ENCODE peak calls at places on chromosomes 16 and 17, in six cellular contexts. R, B, W, H, K and N are unnamed samples.

GRCh38 chr17:74803388-74803930 is 27.3 kb upstream of the NAT9 start:
- DNase-seq in K (no peak), B (no peak), W (no peak), H (no peak), R (no peak), N (no peak)

GRCh38 chr17:41382396-41382795 is 290 bp upstream of the KRT34 start:
- DNase-seq in K (no peak), H (no peak), R (no peak), B (no peak), W (no peak), N (no peak)

GRCh38 chr16:88688013-88688778 is 1.9 kb upstream of the SNAI3 start:
- DNase-seq in B (no peak), R (no peak), K (no peak), H (no peak), W (peak), N (no peak)

GRCh38 chr16:10584956-10585561 is 4.7 kb upstream of the EMP2 start:
- DNase-seq in K (no peak), B (no peak), H (no peak), W (no peak), R (no peak), N (no peak)

GRCh38 chr16:6804461-6804860 is 528.2 kb upstream of the RBFOX1 start:
- DNase-seq in H (no peak), W (no peak), R (no peak), K (no peak), B (no peak), N (no peak)

GRCh38 chr16:27508476-27508875 is 41.2 kb downstream of the GTF3C1 start:
- DNase-seq in B (no peak), H (no peak), K (no peak), R (no peak), W (no peak), N (no peak)

GRCh38 chr16:4263504-4264436 is 9.1 kb downstream of the TFAP4 start:
- DNase-seq in B (no peak), H (no peak), R (no peak), W (peak), K (no peak), N (no peak)

GRCh38 chr16:69564845-69565610 is 738 bp upstream of the NFAT5 start:
- DNase-seq in W (no peak), B (no peak), H (no peak), R (no peak), K (no peak), N (no peak)

GRCh38 chr16:1102921-1103648 is 7.0 kb upstream of the C1QTNF8 start:
- DNase-seq in H (no peak), B (peak), R (peak), W (no peak), K (peak), N (peak)

GRCh38 chr16:85484337-85485295 is 128.5 kb upstream of the GSE1 start:
- DNase-seq in R (no peak), B (no peak), W (no peak), H (no peak), K (no peak), N (no peak)

GRCh38 chr16:80208015-80208414 is 332.8 kb upstream of the DYNLRB2 start:
- DNase-seq in R (no peak), K (no peak), B (no peak), W (no peak), H (no peak), N (no peak)

GRCh38 chr17:73342057-73342522 is 30.3 kb upstream of the CDC42EP4 start:
- DNase-seq in B (no peak), W (peak), R (no peak), K (no peak), H (peak), N (no peak)

GRCh38 chr17:16282522-16282921 is 65.5 kb downstream of the PIGL start:
- DNase-seq in H (no peak), B (no peak), K (no peak), W (no peak), R (no peak), N (no peak)

GRCh38 chr16:29745853-29746345 is at the start of gene C16orf54:
- DNase-seq in B (peak), H (no peak), K (peak), W (peak), R (peak), N (peak)

GRCh38 chr17:57422574-57423164 is 166.3 kb downstream of the MSI2 start:
- DNase-seq in H (peak), R (no peak), B (no peak), W (no peak), K (no peak), N (peak)

GRCh38 chr17:80959330-80960036 is 32.2 kb upstream of the CHMP6 start:
- DNase-seq in H (peak), K (no peak), B (no peak), R (no peak), W (peak), N (no peak)